ENCODE peak calls at places on chromosomes 4 and X, in eight cellular contexts. C is OCI-LY7, D is glutamatergic neuron, E is Calu3, G is MCF 10A, L is GM20000, J is neural crest cell, S is epithelial cell of esophagus. P is an unnamed sample.

GRCh38 chr4:114563536-114564315 is 34.9 kb upstream of the UGT8 start:
- DNase-seq in G (peak), J (no peak), E (peak), C (no peak), D (no peak), L (no peak), S (no peak), P (no peak)

GRCh38 chrX:24207826-24208225 is 58.3 kb downstream of the ZFX start:
- DNase-seq in C (no peak), D (no peak), S (no peak), L (no peak), E (no peak), G (peak), J (no peak), P (no peak)

GRCh38 chr4:104826171-104826570 is 320.5 kb upstream of the TET2 start:
- DNase-seq in D (no peak), C (no peak), E (peak), L (no peak), S (peak), J (no peak), G (no peak), P (no peak)

GRCh38 chr4:5845035-5845905 is 47.6 kb downstream of the CRMP1 start:
- DNase-seq in G (no peak), D (no peak), E (no peak), S (no peak), J (no peak), C (no peak), L (no peak), P (no peak)

GRCh38 chr4:24137963-24138601 is 248.2 kb upstream of the PPARGC1A start:
- DNase-seq in D (no peak), S (peak), G (peak), J (no peak), C (no peak), L (no peak), E (no peak), P (no peak)

GRCh38 chr4:54433686-54434085 is 204.6 kb downstream of the PDGFRA start:
- DNase-seq in J (peak), L (no peak), C (no peak), S (peak), E (no peak), D (no peak), G (peak), P (peak)

GRCh38 chr4:40856836-40857362 is 107.1 kb downstream of the NSUN7 start:
- DNase-seq in C (peak), G (no peak), D (peak), J (peak), S (peak), L (peak), E (peak), P (peak)

GRCh38 chr4:84389406-84389805 is 109.7 kb downstream of the NKX6-1 start:
- DNase-seq in C (no peak), E (no peak), L (no peak), S (no peak), D (no peak), G (no peak), J (no peak), P (no peak)

GRCh38 chr4:69878250-69878649 is 18.3 kb upstream of the SULT1E1 start:
- DNase-seq in J (no peak), C (no peak), G (no peak), S (no peak), L (no peak), D (no peak), E (no peak), P (no peak)

GRCh38 chr4:122577808-122578781 is 42.8 kb downstream of the IL21 start:
- DNase-seq in L (peak), J (peak), C (peak), D (peak), S (peak), E (peak), G (peak), P (peak)

GRCh38 chr4:128823025-128823661 is 13.6 kb downstream of the JADE1 start:
- DNase-seq in G (peak), E (no peak), D (no peak), S (peak), L (no peak), C (no peak), J (no peak), P (no peak)

GRCh38 chr4:19774690-19775256 is 476.9 kb upstream of the SLIT2 start:
- DNase-seq in G (no peak), S (no peak), E (no peak), L (no peak), C (no peak), D (no peak), J (no peak), P (no peak)

GRCh38 chr4:92516450-92516849 is 212.7 kb downstream of the GRID2 start:
- DNase-seq in J (no peak), S (no peak), E (no peak), L (no peak), D (no peak), G (no peak), C (no peak), P (no peak)

GRCh38 chrX:124406294-124407013 is 60.1 kb downstream of the SH2D1A start:
- DNase-seq in D (peak), C (peak), L (peak), E (peak), J (peak), S (peak), G (peak), P (peak)

DNA sequence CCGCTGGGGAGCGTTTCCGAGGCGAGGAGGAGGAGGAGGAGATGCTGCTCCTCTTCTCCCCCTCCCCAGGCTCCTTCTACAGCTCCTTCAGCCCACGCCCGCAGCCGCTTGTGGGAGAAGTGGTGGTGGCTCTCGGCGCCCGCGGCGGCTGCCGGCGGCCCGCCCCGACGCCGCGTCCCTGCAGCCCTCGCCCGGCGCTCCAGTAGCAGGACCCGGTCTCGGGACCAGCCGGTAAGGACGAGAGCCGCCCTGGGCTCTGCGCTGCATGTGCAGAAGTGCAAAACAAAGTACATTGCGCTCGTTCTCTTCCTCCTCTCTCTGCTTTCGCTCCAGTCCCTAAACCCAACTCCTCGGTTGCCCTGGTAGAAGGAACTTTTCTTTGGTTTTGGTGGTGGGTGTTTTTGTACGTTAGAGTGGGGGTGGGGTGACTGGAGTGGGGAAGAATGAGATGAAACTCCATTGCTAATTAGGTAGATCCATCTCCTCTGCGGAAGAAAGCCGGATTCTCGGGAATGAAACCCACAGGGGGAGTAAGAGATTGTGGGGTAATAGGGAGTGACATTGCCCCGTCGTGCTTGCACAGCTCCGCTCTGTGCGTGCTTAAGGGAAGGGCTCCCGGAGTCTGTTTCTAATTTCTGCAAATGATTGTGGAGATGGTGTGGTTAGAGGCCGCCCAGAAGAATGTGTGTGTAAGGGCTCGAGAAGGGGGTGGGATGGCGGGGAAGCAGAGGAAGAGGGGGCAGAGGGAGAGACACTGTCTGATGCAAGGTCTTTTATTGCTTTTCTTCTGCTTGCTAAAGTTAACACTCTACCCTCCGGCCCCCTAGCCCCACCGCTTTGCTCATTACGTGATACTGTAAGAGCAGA is 677 bp downstream of the PTPN13 start:
- DNase-seq in L (peak), S (peak), C (no peak), G (peak), D (peak), J (no peak), E (peak), P (peak)
- TF ChIP-seq CTCF in L (no peak), S (peak), C (no peak), G (no peak), D (no peak), J (peak), E (no peak), P (no peak)

GRCh38 chr4:38166768-38167167 is 206.6 kb downstream of the PTTG2 start:
- DNase-seq in D (no peak), S (no peak), J (no peak), C (no peak), L (no peak), G (no peak), E (no peak), P (no peak)

GRCh38 chr4:38164346-38164745 is 204.1 kb downstream of the PTTG2 start:
- DNase-seq in D (no peak), S (no peak), C (no peak), J (no peak), E (no peak), G (no peak), L (no peak), P (peak)

GRCh38 chr4:38169524-38169923 is 209.3 kb downstream of the PTTG2 start:
- DNase-seq in D (no peak), C (no peak), S (peak), E (no peak), L (no peak), J (no peak), G (no peak), P (no peak)

GRCh38 chr4:38163216-38164006 is 203.2 kb downstream of the PTTG2 start:
- DNase-seq in S (peak), L (no peak), E (no peak), G (no peak), C (no peak), J (no peak), D (no peak), P (peak)

DNA sequence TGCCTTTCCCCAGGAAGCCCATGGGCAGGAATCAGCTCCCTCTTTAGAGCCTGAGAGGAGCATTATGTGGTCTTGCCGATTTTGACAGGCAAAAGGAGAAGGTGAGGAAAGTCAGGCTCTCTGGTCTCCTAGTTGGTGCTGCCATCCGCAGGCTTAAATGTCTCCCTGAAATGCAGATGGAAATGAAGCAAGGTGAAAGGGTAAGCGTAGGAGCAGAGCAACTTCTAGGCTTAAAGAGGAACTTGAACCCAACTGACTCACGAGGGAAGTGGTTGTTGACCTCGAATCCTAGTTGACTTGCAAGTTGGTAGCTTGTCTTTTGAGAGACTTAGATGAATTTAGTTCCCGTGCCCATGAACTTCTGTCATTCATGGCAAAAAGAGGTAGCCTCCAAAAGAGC is 205.9 kb downstream of the PTTG2 start:
- DNase-seq in E (no peak), D (no peak), J (no peak), S (no peak), L (no peak), G (no peak), C (peak), P (no peak)
- TF ChIP-seq CTCF in E (no peak), D (no peak), J (no peak), S (no peak), L (no peak), G (no peak), C (peak), P (no peak)

DNA sequence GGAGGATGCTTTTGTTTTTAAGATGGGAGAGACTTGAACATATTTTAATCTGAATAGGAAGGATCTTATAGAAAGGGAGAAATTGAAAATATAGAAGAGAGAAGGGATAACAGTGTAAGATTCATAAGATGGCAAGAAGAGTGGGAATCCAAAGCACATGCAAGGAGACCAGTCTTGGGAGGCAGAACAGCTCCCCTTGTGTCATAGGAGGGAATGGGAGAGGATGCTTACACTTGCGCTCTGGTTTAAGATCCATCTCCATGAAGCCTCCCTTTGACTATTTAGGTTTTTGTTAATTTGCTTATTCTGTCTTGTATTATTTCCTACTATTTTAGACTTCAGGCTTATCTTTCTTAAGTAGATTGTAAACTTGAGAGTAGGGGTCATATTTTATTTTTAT is 42.7 kb downstream of the KIF4A start:
- DNase-seq in L (no peak), C (no peak), S (no peak), J (no peak), G (no peak), E (no peak), D (no peak), P (no peak)
- TF ChIP-seq CTCF in L (no peak), C (no peak), S (peak), J (peak), G (no peak), E (no peak), D (no peak), P (no peak)

DNA sequence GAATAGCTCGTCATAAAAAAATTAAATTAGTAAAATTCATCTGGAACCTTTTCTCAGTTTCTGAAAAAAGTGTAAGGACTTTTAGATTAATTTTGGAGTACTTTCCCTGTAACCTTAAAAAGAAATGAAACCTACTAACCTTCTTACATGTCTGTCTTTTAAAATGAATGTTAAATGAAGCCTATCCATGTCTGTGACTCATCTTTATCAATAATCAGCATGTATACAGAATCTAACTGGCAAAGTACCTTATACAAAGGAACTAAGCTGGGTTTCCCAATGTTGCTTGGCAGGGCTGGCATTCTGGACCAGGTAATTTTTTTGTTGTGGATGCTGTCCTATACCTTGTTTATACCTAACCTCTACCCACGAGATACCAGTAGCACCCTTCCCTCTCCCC is 13.6 kb downstream of the FBXW7 start:
- DNase-seq in L (no peak), S (no peak), C (no peak), D (no peak), E (no peak), J (no peak), G (no peak), P (no peak)
- TF ChIP-seq CTCF in L (no peak), S (no peak), C (no peak), D (no peak), E (no peak), J (no peak), G (no peak), P (no peak)

DNA sequence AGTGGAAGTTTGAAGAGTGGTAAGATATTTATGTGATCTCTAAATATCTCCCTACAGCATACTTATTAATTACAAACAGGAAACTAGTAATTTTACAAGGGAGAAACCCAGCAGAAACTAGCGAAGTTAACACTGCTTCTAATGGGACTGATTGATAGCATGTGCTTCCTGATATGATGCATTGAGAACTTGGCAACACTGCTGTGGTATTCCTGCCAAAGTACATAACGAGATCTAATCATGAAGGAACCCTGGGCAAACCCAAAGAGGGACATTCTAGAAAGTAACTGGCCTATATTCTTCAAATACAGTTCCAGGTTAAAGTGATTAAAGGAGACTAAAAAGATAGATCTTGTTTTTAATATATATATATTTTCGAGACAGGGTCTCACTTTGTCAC is 4.6 kb upstream of the GPR34 start:
- DNase-seq in D (no peak), G (no peak), L (no peak), J (no peak), C (no peak), E (peak), S (no peak), P (no peak)
- TF ChIP-seq CTCF in D (no peak), G (no peak), L (no peak), J (no peak), C (no peak), E (no peak), S (no peak), P (no peak)

GRCh38 chr4:95798727-95799126 is 41.2 kb upstream of the PDHA2 start:
- DNase-seq in S (no peak), J (no peak), D (no peak), L (no peak), C (no peak), G (no peak), E (no peak), P (no peak)

DNA sequence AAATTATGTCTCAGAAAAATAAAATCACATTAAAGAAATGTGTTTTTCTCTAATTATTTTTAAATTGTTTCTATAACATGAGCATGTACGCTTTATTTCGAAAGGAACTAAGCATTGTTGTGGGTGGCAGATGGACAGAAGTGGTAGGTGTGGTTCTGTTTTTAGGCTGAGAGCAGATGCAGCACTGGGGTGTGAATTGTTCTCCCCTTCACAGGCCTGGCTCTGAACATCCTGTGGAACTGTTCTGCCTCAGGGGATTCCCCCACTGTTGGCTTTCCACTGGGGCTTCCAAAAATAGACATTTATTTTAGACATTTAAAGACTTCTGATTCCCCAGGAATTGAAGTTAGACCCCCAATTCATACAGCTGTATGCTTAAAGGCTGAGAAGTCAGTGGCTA is 41.9 kb upstream of the PDHA2 start:
- DNase-seq in G (no peak), J (no peak), D (peak), E (no peak), S (no peak), L (no peak), C (no peak), P (no peak)
- TF ChIP-seq CTCF in G (no peak), J (no peak), D (no peak), E (no peak), S (no peak), L (no peak), C (no peak), P (no peak)

DNA sequence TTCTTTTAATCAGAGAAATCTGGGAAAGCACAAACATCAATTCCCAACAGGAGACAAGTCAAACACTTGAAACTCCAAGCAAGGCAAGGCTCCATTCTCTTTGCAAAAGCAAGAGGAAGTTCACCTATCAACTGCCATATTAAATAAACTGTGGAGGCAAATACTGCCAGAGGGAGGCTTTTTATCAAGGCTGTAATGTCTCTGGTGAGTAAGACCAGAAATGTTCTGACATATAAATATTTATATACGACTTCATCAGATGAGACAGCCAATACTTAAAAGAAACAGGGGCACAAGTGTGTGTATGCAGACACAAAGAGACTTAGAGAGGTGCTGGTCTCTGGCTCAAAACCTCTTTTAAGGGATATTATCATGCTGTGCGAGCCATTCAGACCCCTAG is 24.5 kb downstream of the DCX start:
- DNase-seq in G (no peak), L (no peak), S (no peak), J (no peak), D (no peak), C (no peak), E (no peak), P (no peak)
- TF ChIP-seq CTCF in G (no peak), L (no peak), S (no peak), J (no peak), D (no peak), C (no peak), E (no peak), P (no peak)

GRCh38 chrX:100611951-100612350 is 24.7 kb downstream of the TSPAN6 start:
- DNase-seq in L (no peak), G (no peak), D (no peak), C (no peak), E (no peak), J (no peak), S (no peak), P (no peak)

GRCh38 chrX:100609591-100609990 is 24.9 kb downstream of the TNMD start:
- DNase-seq in E (no peak), C (no peak), S (no peak), J (no peak), L (no peak), D (no peak), G (no peak), P (no peak)

DNA sequence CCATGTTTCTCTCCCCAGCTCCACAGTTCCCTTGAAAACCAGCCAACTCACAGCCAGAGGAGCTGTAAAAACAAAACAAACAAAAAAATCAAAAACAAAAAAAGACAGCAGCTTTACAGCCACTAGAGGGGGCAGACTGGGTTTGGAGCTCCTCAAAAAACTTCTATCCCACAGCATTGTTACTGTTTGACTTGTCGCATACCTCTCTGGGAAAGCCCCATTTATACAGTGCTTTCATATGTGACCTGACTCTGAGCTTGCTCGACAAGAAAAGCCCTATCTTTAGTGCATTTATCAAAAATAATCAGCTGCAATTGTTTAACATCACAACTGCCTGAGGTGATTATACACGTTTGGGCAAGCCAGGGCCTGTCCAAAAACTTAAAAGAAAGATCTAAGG is 21.6 kb downstream of the TSPAN6 start:
- DNase-seq in S (peak), E (peak), G (peak), C (no peak), D (no peak), L (peak), J (no peak), P (no peak)
- TF ChIP-seq CTCF in S (peak), E (peak), G (peak), C (peak), D (peak), L (no peak), J (peak), P (peak)

GRCh38 chrX:151488677-151489076 is 74.8 kb upstream of the PASD1 start:
- DNase-seq in J (no peak), G (peak), L (peak), E (peak), S (peak), D (no peak), C (peak), P (peak)
- TF ChIP-seq CTCF in J (peak), G (no peak), L (no peak), E (no peak), S (peak), D (no peak), C (peak), P (no peak)

GRCh38 chrX:10109695-10110094 is 47.1 kb upstream of the CLCN4 start:
- DNase-seq in C (no peak), J (no peak), D (no peak), L (no peak), G (no peak), S (no peak), E (no peak), P (no peak)
- TF ChIP-seq CTCF in C (no peak), J (no peak), D (no peak), L (no peak), G (no peak), S (no peak), E (no peak), P (no peak)

P was measured in activated CD8-positive, alpha-beta T cell treated with anti-CD3 and anti-CD28 coated beads for 36 hours.